ENCODE peak calls at places on chromosome 1, in five cellular contexts. T is body of pancreas, K is esophagus squamous epithelium, U is uterus, M is heart left ventricle. O is an unnamed sample.

GRCh38 chr1:155970531-155971167 is 7.7 kb downstream of the ARHGEF2 start:
- DNase-seq in T (peak; percentile 27), K (no peak), U (peak; percentile 66), M (peak; percentile 71), O (peak; percentile 84)

GRCh38 chr1:23566304-23566703 is 7.0 kb upstream of the ID3 start:
- DNase-seq in T (no peak), K (no peak), U (no peak), M (no peak), O (no peak)

GRCh38 chr1:22291057-22291456 is 148.2 kb upstream of the WNT4 start:
- DNase-seq in T (no peak), K (no peak), U (no peak), M (no peak), O (no peak)

GRCh38 chr1:7644906-7645750 is 126.0 kb upstream of the VAMP3 start:
- DNase-seq in T (peak; percentile 71), K (no peak), U (no peak), M (peak; percentile 72), O (no peak)

GRCh38 chr1:34549199-34549598 is 205.6 kb upstream of the GJB5 start:
- DNase-seq in T (peak; percentile 27), K (no peak), U (no peak), M (no peak), O (no peak)

GRCh38 chr1:3772715-3773571 is at the start of gene SMIM1:
- DNase-seq in T (peak; percentile 41), K (no peak), U (no peak), M (no peak), O (peak; percentile 77)

GRCh38 chr1:29398431-29398830 is 162.1 kb downstream of the PTPRU start:
- DNase-seq in T (no peak), K (no peak), U (no peak), M (no peak), O (no peak)

GRCh38 chr1:230169454-230170152 is 102.6 kb downstream of the GALNT2 start:
- DNase-seq in T (peak; percentile 9), K (no peak), U (no peak), M (peak; percentile 10), O (no peak)

GRCh38 chr1:89261926-89262540 is 10.6 kb downstream of the GBP5 start:
- DNase-seq in T (no peak), K (no peak), U (peak; percentile 44), M (peak; percentile 36), O (no peak)

GRCh38 chr1:54376085-54377039 is 29.8 kb downstream of the SSBP3 start:
- DNase-seq in T (no peak), K (no peak), U (no peak), M (no peak), O (peak; percentile 56)

GRCh38 chr1:117473063-117473462 is 105.8 kb downstream of the MAN1A2 start:
- DNase-seq in T (no peak), K (no peak), U (no peak), M (no peak), O (no peak)

GRCh38 chr1:108560430-108561144 is 687 bp downstream of the EEIG2 start:
- DNase-seq in T (peak; percentile 49), K (peak; percentile 11), U (peak; percentile 42), M (peak; percentile 40), O (peak; percentile 48)

GRCh38 chr1:171670739-171671138 is 18.3 kb upstream of the MYOC start:
- DNase-seq in T (no peak), K (no peak), U (no peak), M (no peak), O (no peak)

GRCh38 chr1:227805606-227806197 is 9.8 kb upstream of the PRSS38 start:
- DNase-seq in T (no peak), K (no peak), U (no peak), M (no peak), O (no peak)

GRCh38 chr1:207923561-207923960 is 12.6 kb upstream of the CD34 start:
- DNase-seq in T (no peak), K (no peak), U (no peak), M (peak; percentile 42), O (no peak)

GRCh38 chr1:22089134-22089571 is 36.6 kb downstream of the CDC42 start:
- DNase-seq in T (no peak), K (no peak), U (no peak), M (no peak), O (no peak)

GRCh38 chr1:156356875-156357534 is 12.0 kb upstream of the RHBG start:
- DNase-seq in T (peak; percentile 88), K (no peak), U (no peak), M (no peak), O (no peak)

GRCh38 chr1:33361553-33362262 is 40.8 kb upstream of the A3GALT2 start:
- DNase-seq in T (no peak), K (no peak), U (no peak), M (no peak), O (no peak)

GRCh38 chr1:1332774-1333480 is 1.8 kb downstream of the TAS1R3 start:
- DNase-seq in T (peak; percentile 29), K (no peak), U (no peak), M (no peak), O (no peak)

GRCh38 chr1:183841950-183842816 is 37.3 kb downstream of the RGL1 start:
- DNase-seq in T (no peak), K (no peak), U (no peak), M (peak; percentile 42), O (no peak)

GRCh38 chr1:5936126-5936525 is 56.1 kb downstream of the NPHP4 start:
- DNase-seq in T (no peak), K (no peak), U (no peak), M (no peak), O (no peak)

GRCh38 chr1:5936621-5937372 is 55.4 kb downstream of the NPHP4 start:
- DNase-seq in T (no peak), K (no peak), U (no peak), M (no peak), O (no peak)

GRCh38 chr1:5933050-5933449 is 59.2 kb downstream of the NPHP4 start:
- DNase-seq in T (no peak), K (no peak), U (no peak), M (no peak), O (no peak)

GRCh38 chr1:5934058-5934884 is 58.0 kb downstream of the NPHP4 start:
- DNase-seq in T (no peak), K (no peak), U (no peak), M (no peak), O (peak; percentile 27)

DNA sequence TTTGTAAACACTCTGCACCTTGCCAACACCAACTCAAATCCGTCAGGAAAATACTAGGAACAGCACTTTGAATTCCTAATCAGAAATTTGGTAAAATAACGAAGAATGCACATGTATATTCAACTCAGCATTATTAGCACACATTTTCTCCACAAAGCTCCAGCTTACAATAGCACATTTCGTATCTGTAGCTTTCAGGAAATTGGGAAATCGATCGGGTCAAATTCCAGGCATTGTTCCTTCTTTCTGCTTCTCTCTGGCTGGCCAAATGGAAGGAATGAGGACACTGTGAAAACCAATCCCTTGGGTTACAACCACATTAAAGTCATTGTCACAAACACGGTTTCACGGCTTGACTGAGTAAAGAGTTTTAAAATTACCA is 58.6 kb downstream of the NPHP4 start:
- DNase-seq in T (no peak), K (no peak), U (no peak), M (no peak), O (no peak)
- TF ChIP-seq POLR2A in T (no peak), K (no peak), U (no peak), M (no peak), O (no peak)

GRCh38 chr1:12316331-12316730 is 86.5 kb downstream of the VPS13D start:
- DNase-seq in T (no peak), K (no peak), U (no peak), M (no peak), O (no peak)
- H3K27ac ChIP-seq in T (no peak overlapping the region), K (peak overlapping the region; percentile 67), U (peak overlapping the region; percentile 30), M (no peak overlapping the region), O (peak overlapping the region; percentile 29)

DNA sequence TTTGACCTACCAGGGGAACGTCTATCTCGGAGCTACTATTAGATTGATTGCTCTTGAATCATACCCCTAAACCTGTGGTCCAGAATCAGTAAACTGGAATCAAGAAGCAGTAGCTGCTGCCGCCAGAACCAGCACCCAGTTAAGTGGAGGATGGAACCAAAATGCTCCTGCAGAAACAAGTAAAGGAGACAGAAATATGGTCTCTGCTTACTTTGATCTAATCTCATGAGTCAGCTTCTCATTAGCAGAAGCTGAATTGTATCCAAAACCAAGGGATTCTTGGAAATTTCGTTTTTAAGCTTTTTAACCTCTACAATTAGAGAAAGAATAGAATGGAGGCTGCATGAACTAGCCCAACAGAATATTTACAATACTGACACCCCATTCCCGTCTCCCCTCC is 42.6 kb upstream of the PIGV start:
- DNase-seq in T (no peak), K (no peak), U (no peak), M (no peak), O (no peak)
- H3K4me3 ChIP-seq in T (no peak overlapping the region), K (no peak overlapping the region), U (no peak overlapping the region), M (no peak overlapping the region), O (no peak overlapping the region)

DNA sequence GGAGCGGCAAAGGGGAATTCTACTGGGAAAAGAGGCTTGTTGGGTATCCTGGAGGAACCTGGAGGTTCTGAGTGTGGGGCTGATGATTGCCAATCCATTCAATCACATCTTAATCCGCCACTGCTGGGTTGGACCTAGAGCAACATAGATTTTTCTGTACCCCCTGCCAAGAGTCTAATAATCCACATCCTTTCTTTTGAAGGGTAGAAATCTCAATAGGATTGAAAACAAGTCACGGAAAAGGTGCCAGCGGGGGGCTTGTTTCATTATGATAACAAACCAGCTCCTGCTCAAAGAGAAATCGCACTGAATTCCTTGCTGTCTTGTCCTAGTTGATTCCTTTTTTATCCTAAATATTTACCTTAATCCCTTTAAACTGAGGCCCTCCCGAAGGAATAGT is 528.5 kb downstream of the ADGRL2 start:
- DNase-seq in T (no peak), K (no peak), U (no peak), M (no peak), O (no peak)
- TF ChIP-seq POLR2A in T (no peak), K (no peak), U (no peak), M (no peak), O (no peak)

GRCh38 chr1:9099555-9099954 is 29.3 kb downstream of the GPR157 start:
- DNase-seq in T (no peak), K (no peak), U (no peak), M (no peak), O (no peak)

GRCh38 chr1:9105336-9105867 is 23.5 kb downstream of the GPR157 start:
- DNase-seq in T (no peak), K (no peak), U (no peak), M (no peak), O (no peak)

GRCh38 chr1:9097947-9098705 is 28.7 kb upstream of the SLC2A5 start:
- DNase-seq in T (no peak), K (no peak), U (no peak), M (no peak), O (no peak)

GRCh38 chr1:9100471-9101043 is 28.3 kb downstream of the GPR157 start:
- DNase-seq in T (no peak), K (no peak), U (no peak), M (no peak), O (no peak)

DNA sequence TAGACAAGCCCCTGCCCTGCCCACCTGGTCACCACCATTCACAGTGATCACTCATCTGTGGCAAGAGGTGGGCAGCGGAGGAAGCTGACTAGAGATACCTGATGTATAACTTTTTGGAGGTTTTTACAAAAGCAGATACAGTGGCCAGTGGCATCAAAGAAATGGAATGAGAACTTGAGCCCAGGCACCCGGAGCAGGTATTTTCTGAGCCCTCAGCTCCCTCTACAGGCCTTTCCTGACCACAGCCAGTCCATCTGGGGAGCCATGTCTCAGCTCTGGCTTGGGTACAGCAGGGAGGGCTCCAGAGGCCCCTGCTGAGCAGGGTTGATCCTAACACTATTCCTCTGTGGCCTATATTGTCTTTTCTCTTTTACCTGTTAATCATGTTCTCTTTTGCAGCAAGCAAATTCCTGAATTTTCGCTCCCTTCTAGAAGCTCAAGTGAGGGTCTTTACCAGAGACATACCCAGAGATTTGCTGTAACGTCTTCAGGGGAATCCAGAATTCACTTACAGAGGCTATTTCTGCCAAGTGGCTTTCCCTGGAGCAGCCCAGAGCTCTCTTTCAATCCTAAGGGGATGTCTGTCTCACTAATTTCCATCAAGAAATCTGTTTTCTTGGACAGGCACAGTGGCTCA is 27.3 kb downstream of the GPR157 start:
- DNase-seq in T (no peak), K (no peak), U (no peak), M (peak; percentile 35), O (peak; percentile 50)
- H3K27ac ChIP-seq in T (no peak overlapping the region), K (no peak overlapping the region), U (no peak overlapping the region), M (no peak overlapping the region), O (no peak overlapping the region)

O was measured in adrenal gland.